ENCODE peak calls at places on chromosomes 16 and 17, in five cellular contexts. P is fibroblast of lung, Y is keratinocyte, M is IMR-90, E is A549. V is an unnamed sample.

GRCh38 chr17:34665150-34665802 is 85.9 kb downstream of the TMEM132E start:
- DNase-seq in P (no peak), Y (no peak), M (no peak), E (no peak), V (no peak)

GRCh38 chr17:68004201-68004600 is 7.9 kb upstream of the C17orf58 start:
- DNase-seq in P (no peak), Y (no peak), M (no peak), E (no peak), V (no peak)

GRCh38 chr16:71648921-71649320 is 22.9 kb downstream of the MARVELD3 start:
- DNase-seq in P (no peak), Y (no peak), M (no peak), E (peak), V (no peak)

GRCh38 chr16:50313596-50314483 is 47.5 kb downstream of the ADCY7 start:
- DNase-seq in P (peak), Y (no peak), M (peak), E (no peak), V (no peak)

GRCh38 chr17:8696951-8697745 is 47.5 kb downstream of the CCDC42 start:
- DNase-seq in P (peak), Y (no peak), M (peak), E (no peak), V (no peak)

GRCh38 chr17:39923836-39924690 is 3.3 kb downstream of the ORMDL3 start:
- DNase-seq in P (no peak), Y (no peak), M (peak), E (no peak), V (no peak)

GRCh38 chr17:50165066-50165465 is 739 bp upstream of the SGCA start:
- DNase-seq in P (no peak), Y (no peak), M (no peak), E (no peak), V (no peak)

GRCh38 chr17:55228683-55229192 is 36.0 kb upstream of the HLF start:
- DNase-seq in P (no peak), Y (peak), M (no peak), E (no peak), V (no peak)

GRCh38 chr17:53950207-53950857 is 127.6 kb downstream of the KIF2B start:
- DNase-seq in P (no peak), Y (no peak), M (no peak), E (no peak), V (peak)

DNA sequence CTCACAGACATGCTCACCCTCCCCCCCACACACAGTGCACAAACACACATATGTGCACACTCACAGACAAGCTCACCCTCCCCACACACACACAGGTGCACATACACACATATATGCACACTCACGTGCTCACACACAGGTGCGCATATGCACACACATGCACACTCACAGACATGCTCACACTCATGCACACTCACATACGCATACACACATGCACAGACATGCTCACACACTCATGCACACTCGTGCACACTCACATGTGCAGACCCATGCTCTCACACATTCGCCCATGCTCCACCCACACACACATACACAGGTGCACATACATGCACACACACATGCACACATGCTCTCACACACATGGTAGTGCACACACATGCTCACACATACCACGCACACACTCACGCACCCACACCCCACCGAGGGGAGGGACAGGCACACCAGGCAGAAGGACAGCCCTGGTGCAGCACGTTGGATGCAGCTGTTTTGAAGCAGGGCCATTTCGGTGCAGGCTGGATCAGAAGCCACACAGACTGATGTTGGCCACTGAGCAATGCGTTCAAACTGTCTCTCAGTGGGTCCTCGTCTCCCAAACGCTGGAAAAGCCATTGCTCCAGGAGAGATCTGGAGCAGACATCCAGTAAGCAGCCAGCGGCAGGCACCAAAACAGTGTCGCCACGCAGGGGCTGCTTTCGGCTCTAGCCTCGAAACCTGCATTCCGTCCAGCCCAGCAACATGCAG is 86.2 kb upstream of the ZNF469 start:
- DNase-seq in P (no peak), Y (no peak), M (no peak), E (no peak), V (no peak)
- H3K4me2 ChIP-seq in P (no peak), Y (no peak), M (no peak), E (no peak), V (no peak)

GRCh38 chr16:88627531-88628411 is 10.6 kb upstream of the IL17C start:
- DNase-seq in P (no peak), Y (no peak), M (no peak), E (no peak), V (no peak)
- H3K4me2 ChIP-seq in P (no peak), Y (no peak), M (no peak), E (no peak), V (no peak)

GRCh38 chr17:82722341-82723013 is 6.0 kb downstream of the FN3KRP start:
- DNase-seq in P (no peak), Y (no peak), M (no peak), E (no peak), V (no peak)
- H3K4me2 ChIP-seq in P (no peak), Y (no peak), M (no peak), E (no peak), V (no peak)

GRCh38 chr16:75288181-75288580 is 36.8 kb upstream of the BCAR1 start:
- DNase-seq in P (no peak), Y (no peak), M (no peak), E (no peak), V (no peak)
- H3K4me2 ChIP-seq in P (no peak), Y (peak), M (no peak), E (no peak), V (no peak)

GRCh38 chr16:89312598-89313299 is 95.2 kb downstream of the ZNF778 start:
- DNase-seq in P (no peak), Y (no peak), M (no peak), E (no peak), V (no peak)
- H3K4me2 ChIP-seq in P (no peak), Y (no peak), M (no peak), E (no peak), V (no peak)